ENCODE peak calls at places on chromosomes 5 and 9, in six cellular contexts. W is stimulated activated CD4-positive, alpha-beta T cell treated with anti-CD3 and anti-CD28 coated beads, Interleukin-12 subunit alpha, Interleukin-12 subunit beta, amount 100 ng/mL, for 4 hours; C is GM19239; G is hippocampal formation; M is activated CD8-positive, alpha-beta T cell treated with anti-CD3 and anti-CD28 coated beads, Interleukin-2, amount 10 ng/mL, durations not matched to agents 7 days and 5 days; L is GM20000. U is an unnamed sample.

GRCh38 chr5:159034083-159034824 is 65.5 kb downstream of the EBF1 start:
- DNase-seq in L (peak), W (no peak), M (no peak), G (no peak), C (peak), U (no peak)

GRCh38 chr9:133731876-133732321 is 6.3 kb downstream of the SARDH start:
- DNase-seq in L (no peak), C (no peak), M (no peak), W (no peak), G (no peak), U (no peak)

GRCh38 chr9:129867138-129868032 is 32.1 kb downstream of the USP20 start:
- DNase-seq in M (peak), L (no peak), G (no peak), C (no peak), W (no peak), U (no peak)

GRCh38 chr5:94181940-94182339 is 436.5 kb downstream of the KIAA0825 start:
- DNase-seq in C (no peak), M (no peak), L (no peak), G (no peak), W (no peak), U (no peak)

GRCh38 chr5:181060924-181061323 is 20.9 kb downstream of the BTNL9 start:
- DNase-seq in W (no peak), L (no peak), G (no peak), C (no peak), M (no peak), U (no peak)

GRCh38 chr5:40165789-40166728 is 513.7 kb upstream of the PTGER4 start:
- DNase-seq in G (no peak), W (no peak), M (peak), C (no peak), L (no peak), U (no peak)

GRCh38 chr9:110801426-110801825 is 132.8 kb downstream of the MUSK start:
- DNase-seq in G (no peak), W (no peak), L (no peak), M (no peak), C (no peak), U (no peak)

GRCh38 chr9:98248737-98249474 is 6.5 kb downstream of the TBC1D2 start:
- DNase-seq in L (no peak), G (no peak), C (no peak), M (no peak), W (peak), U (no peak)

GRCh38 chr9:21082671-21083070 is 4.9 kb upstream of the IFNB1 start:
- DNase-seq in L (no peak), G (no peak), C (no peak), W (no peak), M (no peak), U (no peak)

GRCh38 chr9:71920456-71921189 is 9.2 kb downstream of the C9orf85 start:
- DNase-seq in L (no peak), W (no peak), M (no peak), G (no peak), C (no peak), U (no peak)

GRCh38 chr5:135073771-135074345 is 39.8 kb upstream of the PITX1 start:
- DNase-seq in G (no peak), M (no peak), C (no peak), W (no peak), L (no peak), U (no peak)

GRCh38 chr9:135225619-135226228 is 138.3 kb downstream of the OLFM1 start:
- DNase-seq in M (no peak), W (no peak), C (no peak), G (no peak), L (no peak), U (no peak)

GRCh38 chr5:154701181-154701580 is 54.0 kb upstream of the LARP1 start:
- DNase-seq in C (no peak), L (no peak), M (no peak), G (no peak), W (no peak), U (no peak)

GRCh38 chr5:60843693-60844428 is at the start of gene ELOVL7:
- DNase-seq in C (peak), G (peak), W (peak), M (peak), L (peak), U (no peak)

GRCh38 chr5:61964199-61964598 is 341.8 kb upstream of the KIF2A start:
- DNase-seq in G (no peak), L (no peak), W (no peak), C (no peak), M (no peak), U (no peak)

GRCh38 chr5:32612134-32612888 is 27.0 kb downstream of the SUB1 start:
- DNase-seq in W (no peak), C (no peak), G (no peak), L (no peak), M (no peak), U (no peak)

GRCh38 chr5:3456121-3456681 is 139.4 kb upstream of the IRX1 start:
- DNase-seq in L (no peak), M (no peak), W (no peak), G (no peak), C (no peak), U (no peak)

GRCh38 chr5:38790891-38791290 is 54.9 kb upstream of the OSMR start:
- DNase-seq in C (no peak), G (no peak), L (no peak), W (no peak), M (no peak), U (no peak)

GRCh38 chr5:143557061-143557818 is 153.8 kb upstream of the NR3C1 start:
- DNase-seq in L (peak), M (no peak), G (no peak), C (no peak), W (no peak), U (peak)

GRCh38 chr5:132257131-132258101 is at the start of gene PDLIM4:
- DNase-seq in C (no peak), L (no peak), W (no peak), G (no peak), M (no peak), U (no peak)

GRCh38 chr5:121285861-121286527 is 565.7 kb upstream of the FTMT start:
- DNase-seq in L (no peak), W (no peak), C (no peak), M (no peak), G (no peak), U (no peak)

GRCh38 chr5:126868961-126869451 is 92.1 kb downstream of the LMNB1 start:
- DNase-seq in W (peak), L (peak), G (no peak), C (no peak), M (peak), U (no peak)

GRCh38 chr9:100756217-100756616 is 178.3 kb downstream of the CAVIN4 start:
- DNase-seq in W (no peak), C (no peak), L (no peak), G (no peak), M (no peak), U (no peak)

GRCh38 chr9:135275163-135275925 is 187.9 kb downstream of the OLFM1 start:
- DNase-seq in M (no peak), L (no peak), W (no peak), G (no peak), C (no peak), U (no peak)

GRCh38 chr5:65796269-65796668 is 74.3 kb downstream of the NLN start:
- DNase-seq in M (no peak), C (no peak), L (no peak), G (no peak), W (no peak), U (no peak)

U was measured in GM12878.